ENCODE peak calls at places on chromosomes 16 and 17, in five cellular contexts. W, T, G, N and P are unnamed samples.

GRCh38 chr17:69314246-69315030 is 12.5 kb downstream of the ABCA5 start:
- DNase-seq in W (no peak), T (peak; percentile 79), G (no peak), N (no peak), P (no peak)

GRCh38 chr17:37813753-37814152 is 68.9 kb upstream of the HNF1B start:
- DNase-seq in W (no peak), T (no peak), G (peak; percentile 100), N (no peak), P (no peak)

GRCh38 chr17:10620823-10621222 is 36.3 kb downstream of the MYH3 start:
- DNase-seq in W (no peak), T (no peak), G (no peak), N (no peak), P (peak; percentile 55)

GRCh38 chr17:8189041-8189710 is 804 bp downstream of the BORCS6 start:
- DNase-seq in W (no peak), T (peak; percentile 31), G (peak; percentile 24), N (no peak), P (no peak)

GRCh38 chr17:81910840-81911276 is 341 bp downstream of the PCYT2 start:
- DNase-seq in W (no peak), T (peak; percentile 51), G (no peak), N (no peak), P (no peak)

GRCh38 chr17:76498886-76499667 is 2.1 kb downstream of the RHBDF2 start:
- DNase-seq in W (no peak), T (no peak), G (no peak), N (no peak), P (no peak)

GRCh38 chr16:30902070-30902972 is 5.9 kb downstream of the CTF1 start:
- DNase-seq in W (no peak), T (peak; percentile 92), G (peak; percentile 64), N (no peak), P (no peak)

GRCh38 chr17:10121971-10122707 is 76.3 kb downstream of the GAS7 start:
- DNase-seq in W (no peak), T (no peak), G (no peak), N (no peak), P (no peak)

GRCh38 chr16:2429771-2430663 is 770 bp downstream of the CCNF start:
- DNase-seq in W (no peak), T (peak; percentile 52), G (peak; percentile 9), N (no peak), P (no peak)

GRCh38 chr16:19837984-19838707 is 46.5 kb downstream of the GPRC5B start:
- DNase-seq in W (no peak), T (peak; percentile 73), G (no peak), N (no peak), P (no peak)

GRCh38 chr17:76013377-76013932 is 12.8 kb downstream of the CDK3 start:
- DNase-seq in W (no peak), T (no peak), G (no peak), N (no peak), P (no peak)

GRCh38 chr17:21129023-21129681 is 2.4 kb downstream of the DHRS7B start:
- DNase-seq in W (no peak), T (no peak), G (peak; percentile 34), N (no peak), P (no peak)

GRCh38 chr17:21131090-21131616 is 4.4 kb downstream of the DHRS7B start:
- DNase-seq in W (no peak), T (no peak), G (no peak), N (no peak), P (no peak)

GRCh38 chr17:21134559-21134958 is 7.8 kb downstream of the DHRS7B start:
- DNase-seq in W (no peak), T (no peak), G (no peak), N (no peak), P (no peak)

GRCh38 chr17:21127508-21128077 is 829 bp downstream of the DHRS7B start:
- DNase-seq in W (no peak), T (no peak), G (no peak), N (no peak), P (no peak)

GRCh38 chr17:21132428-21132827 is 5.7 kb downstream of the DHRS7B start:
- DNase-seq in W (no peak), T (no peak), G (no peak), N (no peak), P (no peak)
- H3K79me2 ChIP-seq in W (peaks cover 52% of the 10 kb centered on the region), T (peaks cover 81% of the 10 kb centered on the region), G (peaks cover 7% of the 10 kb centered on the region), N (peaks cover 14% of the 10 kb centered on the region), P (peaks cover 45% of the 10 kb centered on the region)

GRCh38 chr17:62627904-62628603 is 584 bp downstream of the MRC2 start:
- DNase-seq in W (no peak), T (peak; percentile 48), G (peak; percentile 76), N (no peak), P (no peak)

GRCh38 chr17:62625870-62626200 is 1.6 kb upstream of the MRC2 start:
- DNase-seq in W (no peak), T (peak; percentile 73), G (no peak), N (no peak), P (no peak)

GRCh38 chr17:62628845-62629555 is 1.5 kb downstream of the MRC2 start:
- DNase-seq in W (no peak), T (peak; percentile 54), G (peak; percentile 67), N (no peak), P (no peak)

GRCh38 chr17:62626719-62627218 is 701 bp upstream of the MRC2 start:
- DNase-seq in W (no peak), T (peak; percentile 89), G (peak; percentile 82), N (no peak), P (no peak)

DNA sequence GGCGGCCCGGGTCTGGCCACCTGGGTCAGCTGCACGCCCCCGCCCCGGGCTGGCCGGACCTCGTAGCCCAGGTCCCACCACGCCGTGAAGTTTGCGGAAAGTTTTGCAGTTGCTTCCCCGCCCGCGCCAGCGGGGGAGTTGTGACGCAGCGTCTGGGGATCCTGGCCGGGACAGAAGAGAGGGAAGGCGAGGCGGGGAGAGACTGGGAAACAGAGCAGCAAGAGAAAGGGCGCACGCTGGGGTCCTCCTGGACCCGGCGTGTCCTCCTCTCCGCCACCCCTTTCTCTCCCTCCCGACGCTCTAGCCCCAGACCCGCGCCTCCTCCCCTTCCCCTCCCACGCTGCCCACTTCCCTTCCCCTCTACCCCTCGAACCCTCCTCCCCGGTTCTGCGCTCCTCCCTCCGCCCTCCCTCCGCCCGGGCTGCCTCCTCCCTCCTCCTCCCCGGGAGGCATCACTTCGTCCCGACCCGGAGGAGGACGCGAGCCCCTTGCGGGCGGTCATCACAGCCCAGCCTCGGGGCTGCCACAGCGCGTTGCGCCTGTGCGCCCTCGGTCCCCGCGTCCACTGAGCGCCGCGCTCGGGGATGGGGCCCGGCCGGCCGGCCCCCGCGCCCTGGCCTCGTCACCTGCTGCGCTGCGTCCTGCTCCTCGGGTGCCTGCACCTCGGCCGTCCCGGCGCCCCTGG is at the start of gene MRC2:
- DNase-seq in W (peak; percentile 31), T (peak; percentile 83), G (peak; percentile 90), N (no peak), P (no peak)
- TF ChIP-seq CTCF in W (no peak), T (peak; percentile 26), G (no peak), N (no peak), P (no peak)

GRCh38 chr16:57644383-57645014 is 16.1 kb downstream of the ADGRG1 start:
- DNase-seq in W (no peak), T (no peak), G (no peak), N (no peak), P (no peak)
- H3K79me2 ChIP-seq in W (no peaks in the 10 kb centered on the region), T (no peaks in the 10 kb centered on the region), G (no peaks in the 10 kb centered on the region), N (peaks cover 28% of the 10 kb centered on the region), P (peaks cover 8% of the 10 kb centered on the region)

GRCh38 chr17:45850468-45850867 is 5.8 kb downstream of the SPPL2C start:
- DNase-seq in W (no peak), T (no peak), G (no peak), N (no peak), P (no peak)

GRCh38 chr17:45850011-45850410 is 5.3 kb downstream of the SPPL2C start:
- DNase-seq in W (no peak), T (no peak), G (no peak), N (no peak), P (no peak)

GRCh38 chr17:45848868-45849535 is 4.3 kb downstream of the SPPL2C start:
- DNase-seq in W (no peak), T (no peak), G (no peak), N (no peak), P (no peak)

GRCh38 chr17:45848405-45848804 is 3.7 kb downstream of the SPPL2C start:
- DNase-seq in W (no peak), T (no peak), G (no peak), N (no peak), P (no peak)

DNA sequence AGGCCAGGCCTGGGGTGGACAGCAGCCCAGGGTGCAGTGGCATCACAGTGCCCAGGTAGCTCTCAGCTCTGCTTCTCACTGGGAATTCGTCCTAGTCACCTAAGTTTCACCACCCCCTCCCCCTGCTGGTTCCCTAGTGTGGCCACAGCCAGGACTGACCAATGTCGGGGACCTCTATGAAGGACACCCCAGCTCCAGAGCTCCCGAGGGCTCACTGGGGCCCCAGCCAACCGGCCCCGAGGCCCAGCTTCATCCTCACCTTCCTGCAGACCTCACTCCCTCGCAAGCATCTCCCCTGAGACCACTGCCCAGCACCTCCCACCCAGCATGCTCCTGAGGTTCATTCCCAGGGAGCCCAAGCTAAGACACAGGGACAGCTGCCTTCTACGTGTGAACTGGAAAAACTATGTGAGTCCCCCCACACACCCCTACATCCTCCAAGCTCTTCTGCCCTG is 4.9 kb downstream of the SPPL2C start:
- DNase-seq in W (no peak), T (no peak), G (no peak), N (no peak), P (no peak)
- TF ChIP-seq CTCF in W (no peak), T (no peak), G (no peak), N (no peak), P (no peak)

GRCh38 chr16:88595101-88595500 is 24.9 kb downstream of the ZC3H18 start:
- DNase-seq in W (no peak), T (no peak), G (no peak), N (no peak), P (no peak)

GRCh38 chr16:88596477-88596876 is 26.3 kb downstream of the ZC3H18 start:
- DNase-seq in W (no peak), T (no peak), G (peak; percentile 10), N (no peak), P (no peak)

GRCh38 chr16:88593910-88594309 is 23.7 kb downstream of the ZC3H18 start:
- DNase-seq in W (no peak), T (no peak), G (no peak), N (no peak), P (no peak)

GRCh38 chr16:88597856-88598491 is 27.8 kb downstream of the ZC3H18 start:
- DNase-seq in W (no peak), T (no peak), G (no peak), N (no peak), P (no peak)

DNA sequence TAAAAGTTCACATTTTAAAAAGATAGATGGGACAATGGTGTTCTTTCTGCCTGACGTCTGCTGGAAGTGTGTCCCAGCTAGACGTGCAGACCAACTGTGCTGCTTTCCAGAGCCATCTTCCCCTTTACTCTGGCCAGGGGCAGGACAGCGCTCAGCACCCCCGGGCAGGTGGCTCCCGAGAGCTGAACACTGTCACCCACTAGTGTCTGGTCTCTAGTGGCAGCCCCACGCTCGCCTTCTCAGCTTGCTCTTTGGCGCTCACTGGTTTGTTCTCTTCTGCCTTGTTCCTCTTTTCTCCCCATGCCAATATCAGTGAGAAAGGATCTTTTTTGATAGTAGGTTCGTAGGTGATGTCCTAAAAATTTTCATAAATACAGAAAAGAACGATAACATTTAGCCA is 25.7 kb downstream of the ZC3H18 start:
- DNase-seq in W (no peak), T (no peak), G (no peak), N (no peak), P (no peak)
- H3K79me2 ChIP-seq in W (peaks cover 84% of the 10 kb centered on the region), T (peaks cover 26% of the 10 kb centered on the region), G (peaks cover 4% of the 10 kb centered on the region), N (no peaks in the 10 kb centered on the region), P (peaks cover 9% of the 10 kb centered on the region)